ENCODE peak calls at places on chromosomes 11 and 22, in seven cellular contexts. One of them, this sample, is unnamed.

GRCh38 chr11:25910090-25910489 is 421.8 kb upstream of the ANO3 start:
- DNase-seq in fibroblast of lung: peak; percentile 17
- DNase-seq in H9: no peak
- DNase-seq in A549: no peak
- DNase-seq in cardiac fibroblast: no peak
- DNase-seq in foreskin fibroblast: no peak
- DNase-seq in heart left ventricle: no peak
- DNase-seq in this sample: peak; percentile 1

GRCh38 chr22:46373838-46374662 is 38.5 kb downstream of the TRMU start:
- DNase-seq in fibroblast of lung: no peak
- DNase-seq in H9: no peak
- DNase-seq in A549: no peak
- DNase-seq in cardiac fibroblast: no peak
- DNase-seq in foreskin fibroblast: no peak
- DNase-seq in heart left ventricle: no peak
- DNase-seq in this sample: no peak

GRCh38 chr22:45804986-45805325 is 133.3 kb downstream of the ATXN10 start:
- DNase-seq in fibroblast of lung: peak; percentile 97
- DNase-seq in H9: no peak
- DNase-seq in A549: peak; percentile 55
- DNase-seq in cardiac fibroblast: peak; percentile 98
- DNase-seq in foreskin fibroblast: peak; percentile 92
- DNase-seq in heart left ventricle: no peak
- DNase-seq in this sample: peak; percentile 95

GRCh38 chr11:114821626-114822025 is 143.3 kb downstream of the NXPE2 start:
- DNase-seq in fibroblast of lung: no peak
- DNase-seq in H9: peak; percentile 65
- DNase-seq in A549: no peak
- DNase-seq in cardiac fibroblast: no peak
- DNase-seq in foreskin fibroblast: no peak
- DNase-seq in heart left ventricle: no peak
- DNase-seq in this sample: peak; percentile 66

GRCh38 chr11:62881579-62882427 is 1.1 kb downstream of the SLC3A2 start:
- DNase-seq in fibroblast of lung: peak; percentile 98
- DNase-seq in H9: no peak
- DNase-seq in A549: peak; percentile 97
- DNase-seq in cardiac fibroblast: peak; percentile 99
- DNase-seq in foreskin fibroblast: peak; percentile 94
- DNase-seq in heart left ventricle: peak; percentile 94
- DNase-seq in this sample: peak; percentile 98

GRCh38 chr11:60349990-60350389 is 22.9 kb downstream of the MS4A6E start:
- DNase-seq in fibroblast of lung: no peak
- DNase-seq in H9: no peak
- DNase-seq in A549: no peak
- DNase-seq in cardiac fibroblast: no peak
- DNase-seq in foreskin fibroblast: no peak
- DNase-seq in heart left ventricle: no peak
- DNase-seq in this sample: no peak

GRCh38 chr11:75562048-75562835 is at the start of gene SERPINH1:
- DNase-seq in fibroblast of lung: peak; percentile 92
- DNase-seq in H9: peak; percentile 90
- DNase-seq in A549: peak; percentile 97
- DNase-seq in cardiac fibroblast: peak; percentile 90
- DNase-seq in foreskin fibroblast: peak; percentile 85
- DNase-seq in heart left ventricle: peak; percentile 92
- DNase-seq in this sample: peak; percentile 83

GRCh38 chr22:45254388-45254787 is 13.7 kb upstream of the KIAA0930 start:
- DNase-seq in fibroblast of lung: no peak
- DNase-seq in H9: no peak
- DNase-seq in A549: no peak
- DNase-seq in cardiac fibroblast: no peak
- DNase-seq in foreskin fibroblast: no peak
- DNase-seq in heart left ventricle: no peak
- DNase-seq in this sample: no peak

GRCh38 chr11:86761978-86762377 is 38.4 kb upstream of the PRSS23 start:
- DNase-seq in fibroblast of lung: peak; percentile 39
- DNase-seq in H9: no peak
- DNase-seq in A549: no peak
- DNase-seq in cardiac fibroblast: peak; percentile 57
- DNase-seq in foreskin fibroblast: no peak
- DNase-seq in heart left ventricle: no peak
- DNase-seq in this sample: no peak

GRCh38 chr11:34324466-34324865 is 33.3 kb downstream of the ABTB2 start:
- DNase-seq in fibroblast of lung: no peak
- DNase-seq in H9: no peak
- DNase-seq in A549: no peak
- DNase-seq in cardiac fibroblast: no peak
- DNase-seq in foreskin fibroblast: no peak
- DNase-seq in heart left ventricle: no peak
- DNase-seq in this sample: no peak

GRCh38 chr22:19090586-19091127 is 31.6 kb downstream of the DGCR2 start:
- DNase-seq in fibroblast of lung: no peak
- DNase-seq in H9: no peak
- DNase-seq in A549: no peak
- DNase-seq in cardiac fibroblast: no peak
- DNase-seq in foreskin fibroblast: no peak
- DNase-seq in heart left ventricle: no peak
- DNase-seq in this sample: no peak

GRCh38 chr11:119942583-119943338 is 195.2 kb downstream of the TRIM29 start:
- DNase-seq in fibroblast of lung: peak; percentile 27
- DNase-seq in H9: no peak
- DNase-seq in A549: no peak
- DNase-seq in cardiac fibroblast: no peak
- DNase-seq in foreskin fibroblast: peak; percentile 5
- DNase-seq in heart left ventricle: no peak
- DNase-seq in this sample: no peak

GRCh38 chr22:26047516-26047915 is 121.7 kb upstream of the SEZ6L start:
- DNase-seq in fibroblast of lung: no peak
- DNase-seq in H9: no peak
- DNase-seq in A549: no peak
- DNase-seq in cardiac fibroblast: no peak
- DNase-seq in foreskin fibroblast: no peak
- DNase-seq in heart left ventricle: no peak
- DNase-seq in this sample: no peak

GRCh38 chr11:8871283-8871775 is 39.7 kb upstream of the AKIP1 start:
- DNase-seq in fibroblast of lung: peak; percentile 96
- DNase-seq in H9: no peak
- DNase-seq in A549: peak; percentile 72
- DNase-seq in cardiac fibroblast: peak; percentile 92
- DNase-seq in foreskin fibroblast: peak; percentile 89
- DNase-seq in heart left ventricle: peak; percentile 79
- DNase-seq in this sample: peak; percentile 56

GRCh38 chr11:61860054-61860903 is 31.1 kb downstream of the FADS3 start:
- DNase-seq in fibroblast of lung: peak; percentile 21
- DNase-seq in H9: no peak
- DNase-seq in A549: no peak
- DNase-seq in cardiac fibroblast: peak; percentile 33
- DNase-seq in foreskin fibroblast: no peak
- DNase-seq in heart left ventricle: peak; percentile 81
- DNase-seq in this sample: peak; percentile 77

GRCh38 chr11:103494491-103494890 is 385.3 kb downstream of the DYNC2H1 start:
- DNase-seq in fibroblast of lung: peak; percentile 10
- DNase-seq in H9: no peak
- DNase-seq in A549: no peak
- DNase-seq in cardiac fibroblast: no peak
- DNase-seq in foreskin fibroblast: peak; percentile 51
- DNase-seq in heart left ventricle: no peak
- DNase-seq in this sample: no peak

GRCh38 chr11:13261600-13262061 is 16.0 kb upstream of the BMAL1 start:
- DNase-seq in fibroblast of lung: peak; percentile 80
- DNase-seq in H9: no peak
- DNase-seq in A549: peak; percentile 69
- DNase-seq in cardiac fibroblast: peak; percentile 93
- DNase-seq in foreskin fibroblast: peak; percentile 75
- DNase-seq in heart left ventricle: no peak
- DNase-seq in this sample: peak; percentile 94

GRCh38 chr11:102287963-102288744 is 29.1 kb upstream of the BIRC3 start:
- DNase-seq in fibroblast of lung: peak; percentile 85
- DNase-seq in H9: peak; percentile 46
- DNase-seq in A549: peak; percentile 66
- DNase-seq in cardiac fibroblast: peak; percentile 87
- DNase-seq in foreskin fibroblast: no peak
- DNase-seq in heart left ventricle: no peak
- DNase-seq in this sample: peak; percentile 80

DNA sequence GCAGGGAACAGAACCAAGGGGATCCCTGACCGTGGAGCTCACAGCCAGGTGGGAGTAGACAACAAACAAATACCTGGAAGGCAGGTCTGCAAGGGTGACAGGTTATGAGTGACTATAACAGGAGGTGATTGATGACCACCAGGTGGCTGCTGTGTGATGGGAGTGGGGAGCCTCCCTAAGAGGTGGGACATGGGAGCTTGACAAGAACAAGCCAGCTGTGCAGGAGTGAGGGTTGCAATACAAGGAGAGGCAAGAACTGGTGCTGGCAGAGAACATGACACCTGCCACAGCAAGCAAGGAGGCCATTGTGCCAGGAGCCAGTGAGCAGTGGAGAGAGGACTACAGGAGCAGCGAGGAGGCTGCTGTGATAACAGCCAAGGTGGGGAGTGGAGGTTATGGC is 20.5 kb downstream of the MFNG start:
- DNase-seq in fibroblast of lung: no peak
- DNase-seq in H9: peak; percentile 26
- DNase-seq in A549: no peak
- DNase-seq in cardiac fibroblast: no peak
- DNase-seq in foreskin fibroblast: no peak
- DNase-seq in heart left ventricle: no peak
- DNase-seq in this sample: no peak
- TF ChIP-seq CTCF in fibroblast of lung: no peak
- TF ChIP-seq CTCF in H9: peak; percentile 15
- TF ChIP-seq CTCF in A549: no peak
- TF ChIP-seq CTCF in cardiac fibroblast: no peak
- TF ChIP-seq CTCF in foreskin fibroblast: no peak
- TF ChIP-seq CTCF in heart left ventricle: no peak
- TF ChIP-seq CTCF in this sample: no peak

DNA sequence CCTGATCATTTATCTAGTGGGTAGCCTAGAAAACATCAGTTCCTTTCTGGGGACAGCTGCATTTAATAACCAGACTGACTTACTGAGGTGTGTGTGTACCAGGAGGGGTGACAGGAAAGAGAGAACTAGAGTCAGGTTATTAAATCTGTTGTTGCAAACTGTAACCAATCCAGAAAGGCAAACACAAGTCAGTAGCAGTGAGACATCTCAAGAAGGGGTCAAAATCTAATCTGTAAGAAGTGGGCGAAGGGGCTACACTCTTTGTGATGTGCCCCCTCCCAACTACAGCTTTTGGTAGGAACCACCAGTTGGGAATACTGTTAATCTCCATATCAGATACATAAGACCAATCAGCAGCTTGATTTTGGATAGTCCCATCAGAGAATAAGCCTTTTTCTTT is 26.3 kb downstream of the CUL5 start:
- DNase-seq in fibroblast of lung: no peak
- DNase-seq in H9: no peak
- DNase-seq in A549: no peak
- DNase-seq in cardiac fibroblast: no peak
- DNase-seq in foreskin fibroblast: no peak
- DNase-seq in heart left ventricle: no peak
- DNase-seq in this sample: no peak
- TF ChIP-seq CTCF in fibroblast of lung: no peak
- TF ChIP-seq CTCF in H9: no peak
- TF ChIP-seq CTCF in A549: no peak
- TF ChIP-seq CTCF in cardiac fibroblast: no peak
- TF ChIP-seq CTCF in foreskin fibroblast: no peak
- TF ChIP-seq CTCF in heart left ventricle: no peak
- TF ChIP-seq CTCF in this sample: no peak

GRCh38 chr22:35661377-35661937 is 13.2 kb downstream of the APOL6 start:
- DNase-seq in fibroblast of lung: peak; percentile 33
- DNase-seq in H9: no peak
- DNase-seq in A549: no peak
- DNase-seq in cardiac fibroblast: peak; percentile 69
- DNase-seq in foreskin fibroblast: peak; percentile 57
- DNase-seq in heart left ventricle: no peak
- DNase-seq in this sample: no peak

GRCh38 chr22:35663371-35663770 is 15.1 kb downstream of the APOL6 start:
- DNase-seq in fibroblast of lung: peak; percentile 49
- DNase-seq in H9: no peak
- DNase-seq in A549: no peak
- DNase-seq in cardiac fibroblast: peak; percentile 55
- DNase-seq in foreskin fibroblast: no peak
- DNase-seq in heart left ventricle: no peak
- DNase-seq in this sample: no peak

DNA sequence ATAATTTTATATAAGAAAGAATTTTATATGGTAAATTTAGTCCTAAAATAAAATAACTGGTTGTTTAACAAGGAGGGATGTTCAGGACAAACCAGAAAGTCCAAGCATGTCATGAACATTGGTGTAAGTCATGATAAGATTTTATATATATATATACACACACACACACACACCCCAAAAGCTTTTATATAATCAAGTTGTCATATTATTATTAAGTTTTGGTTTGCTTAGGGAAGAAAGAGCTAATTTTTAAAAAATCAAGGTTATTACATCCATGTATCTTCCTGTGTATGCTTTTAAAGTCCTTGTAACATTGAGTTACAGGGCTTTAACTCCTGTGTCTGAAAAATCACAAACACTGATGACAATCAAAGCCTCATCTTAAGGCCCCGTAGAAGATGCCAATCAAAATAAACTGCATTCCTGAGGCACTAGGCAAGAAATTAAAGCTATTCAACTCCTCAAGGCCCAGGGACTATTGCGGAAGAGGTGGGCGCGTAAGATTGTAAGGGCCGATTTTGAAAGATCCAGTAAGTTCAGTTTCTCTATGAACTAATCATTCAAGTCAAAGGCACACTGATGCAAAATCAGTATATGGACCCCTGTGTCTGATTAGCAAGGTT is 16.8 kb downstream of the APOL6 start:
- DNase-seq in fibroblast of lung: no peak
- DNase-seq in H9: no peak
- DNase-seq in A549: no peak
- DNase-seq in cardiac fibroblast: no peak
- DNase-seq in foreskin fibroblast: no peak
- DNase-seq in heart left ventricle: no peak
- DNase-seq in this sample: no peak
- TF ChIP-seq CTCF in fibroblast of lung: no peak
- TF ChIP-seq CTCF in H9: no peak
- TF ChIP-seq CTCF in A549: no peak
- TF ChIP-seq CTCF in cardiac fibroblast: no peak
- TF ChIP-seq CTCF in foreskin fibroblast: no peak
- TF ChIP-seq CTCF in heart left ventricle: no peak
- TF ChIP-seq CTCF in this sample: no peak

GRCh38 chr11:134454146-134454690 is 42.2 kb upstream of the B3GAT1 start:
- DNase-seq in fibroblast of lung: no peak
- DNase-seq in H9: no peak
- DNase-seq in A549: no peak
- DNase-seq in cardiac fibroblast: no peak
- DNase-seq in foreskin fibroblast: no peak
- DNase-seq in heart left ventricle: no peak
- DNase-seq in this sample: no peak

GRCh38 chr11:134450186-134450585 is 38.1 kb upstream of the B3GAT1 start:
- DNase-seq in fibroblast of lung: no peak
- DNase-seq in H9: no peak
- DNase-seq in A549: no peak
- DNase-seq in cardiac fibroblast: no peak
- DNase-seq in foreskin fibroblast: no peak
- DNase-seq in heart left ventricle: no peak
- DNase-seq in this sample: no peak

GRCh38 chr11:134452849-134453177 is 40.8 kb upstream of the B3GAT1 start:
- DNase-seq in fibroblast of lung: no peak
- DNase-seq in H9: no peak
- DNase-seq in A549: no peak
- DNase-seq in cardiac fibroblast: no peak
- DNase-seq in foreskin fibroblast: no peak
- DNase-seq in heart left ventricle: no peak
- DNase-seq in this sample: no peak

GRCh38 chr11:134453441-134453840 is 41.4 kb upstream of the B3GAT1 start:
- DNase-seq in fibroblast of lung: no peak
- DNase-seq in H9: no peak
- DNase-seq in A549: no peak
- DNase-seq in cardiac fibroblast: no peak
- DNase-seq in foreskin fibroblast: no peak
- DNase-seq in heart left ventricle: no peak
- DNase-seq in this sample: no peak

GRCh38 chr11:134452026-134452848 is 40.2 kb upstream of the B3GAT1 start:
- DNase-seq in fibroblast of lung: no peak
- DNase-seq in H9: no peak
- DNase-seq in A549: no peak
- DNase-seq in cardiac fibroblast: no peak
- DNase-seq in foreskin fibroblast: no peak
- DNase-seq in heart left ventricle: no peak
- DNase-seq in this sample: no peak
- TF ChIP-seq CTCF in fibroblast of lung: no peak
- TF ChIP-seq CTCF in H9: no peak
- TF ChIP-seq CTCF in A549: no peak
- TF ChIP-seq CTCF in cardiac fibroblast: no peak
- TF ChIP-seq CTCF in foreskin fibroblast: no peak
- TF ChIP-seq CTCF in heart left ventricle: no peak
- TF ChIP-seq CTCF in this sample: no peak

This sample was measured in MCF 10A.